ENCODE peak calls at places on chromosomes 16 and 17, in six cellular contexts. R is fibroblast of the conjunctiva; N is T-helper 17 cell; Q is activated CD8-positive, alpha-beta memory T cell treated with anti-CD3 and anti-CD28 coated beads for 1 hour; X is GDM1; J is cardiac muscle cell. F is an unnamed sample.

GRCh38 chr17:70947636-70948565 is 778.6 kb downstream of the KCNJ2 start:
- DNase-seq in J (no peak), R (no peak), Q (no peak), X (no peak), N (no peak), F (no peak)

GRCh38 chr17:58436805-58437239 is 19.5 kb upstream of the RNF43 start:
- DNase-seq in Q (no peak), R (no peak), X (no peak), J (no peak), N (no peak), F (no peak)

GRCh38 chr17:40499551-40500189 is 1.8 kb downstream of the TNS4 start:
- DNase-seq in X (no peak), N (no peak), R (peak; percentile 36), Q (no peak), J (peak; percentile 90), F (no peak)

GRCh38 chr17:61770752-61771533 is 92.4 kb downstream of the BRIP1 start:
- DNase-seq in Q (no peak), X (no peak), J (no peak), R (no peak), N (no peak), F (no peak)

GRCh38 chr17:7347630-7348477 is 4.1 kb upstream of the KCTD11 start:
- DNase-seq in Q (no peak), R (no peak), J (no peak), N (no peak), X (no peak), F (no peak)

GRCh38 chr16:30720086-30720485 is 21.1 kb downstream of the SRCAP start:
- DNase-seq in X (no peak), Q (no peak), J (no peak), N (no peak), R (no peak), F (no peak)

GRCh38 chr16:28308794-28309535 is 16.6 kb downstream of the SBK1 start:
- DNase-seq in X (no peak), J (no peak), N (no peak), R (no peak), Q (no peak), F (no peak)

GRCh38 chr17:36001862-36002603 is 680 bp upstream of the CCL15 start:
- DNase-seq in N (no peak), J (peak; percentile 37), R (no peak), X (no peak), Q (no peak), F (no peak)

GRCh38 chr17:76501827-76502307 is 644 bp upstream of the RHBDF2 start:
- DNase-seq in Q (no peak), N (no peak), X (no peak), R (no peak), J (no peak), F (no peak)

GRCh38 chr17:40317345-40317873 is 8.4 kb downstream of the RARA start:
- DNase-seq in N (no peak), X (no peak), J (peak; percentile 48), R (no peak), Q (no peak), F (peak; percentile 43)

GRCh38 chr16:29148867-29149272 is 164.0 kb downstream of the LAT start:
- DNase-seq in R (no peak), Q (peak; percentile 77), J (no peak), X (no peak), N (peak; percentile 47), F (peak; percentile 46)

GRCh38 chr16:73058221-73058615 is 10.3 kb upstream of the ZFHX3 start:
- DNase-seq in N (no peak), J (peak; percentile 59), X (peak; percentile 2), Q (no peak), R (no peak), F (no peak)

GRCh38 chr17:9824094-9824493 is 1.6 kb upstream of the GLP2R start:
- DNase-seq in N (no peak), X (no peak), R (no peak), Q (no peak), J (no peak), F (no peak)

GRCh38 chr17:4072487-4073157 is 70.2 kb downstream of the ZZEF1 start:
- DNase-seq in N (no peak), J (no peak), R (peak; percentile 2), Q (no peak), X (no peak), F (no peak)

GRCh38 chr16:73605309-73605708 is 557.4 kb upstream of the ZFHX3 start:
- DNase-seq in X (no peak), N (no peak), R (no peak), J (no peak), Q (no peak), F (no peak)

GRCh38 chr17:38595892-38596291 is 9.9 kb downstream of the SRCIN1 start:
- DNase-seq in N (no peak), Q (no peak), R (no peak), J (no peak), X (no peak), F (no peak)

GRCh38 chr16:84071151-84071550 is 28.6 kb upstream of the SLC38A8 start:
- DNase-seq in N (no peak), R (no peak), X (no peak), Q (no peak), J (no peak), F (no peak)

GRCh38 chr17:58624751-58625150 is 67.1 kb downstream of the TEX14 start:
- DNase-seq in N (no peak), Q (no peak), X (no peak), J (no peak), R (no peak), F (no peak)

GRCh38 chr16:49651226-49651625 is 204.7 kb downstream of the ZNF423 start:
- DNase-seq in Q (no peak), X (no peak), N (no peak), J (no peak), R (no peak), F (no peak)

GRCh38 chr17:6471531-6472465 is 27.5 kb downstream of the PIMREG start:
- DNase-seq in X (no peak), J (no peak), Q (no peak), R (peak; percentile 16), N (no peak), F (no peak)

GRCh38 chr17:29782917-29783316 is 147.1 kb downstream of the SSH2 start:
- DNase-seq in Q (no peak), R (no peak), J (no peak), X (no peak), N (no peak), F (no peak)

GRCh38 chr17:56929362-56929969 is 15.6 kb upstream of the TRIM25 start:
- DNase-seq in J (no peak), N (no peak), X (no peak), Q (no peak), R (no peak), F (no peak)

GRCh38 chr16:15031596-15031995 is 24.3 kb downstream of the NTAN1 start:
- DNase-seq in Q (no peak), N (no peak), J (no peak), R (no peak), X (no peak), F (no peak)

F was measured in stimulated activated naive CD4-positive, alpha-beta T cell treated with Interleukin-2 at 50 U/mL for 16 hours.